ENCODE peak calls at places on chromosomes 4 and X, in four cellular contexts. E is ovary, B is heart left ventricle, D is uterus. F is an unnamed sample.
A peak's percentile ranks its signal among the peaks of the same experiment; 100 is the strongest.

GRCh38 chrX:53714580-53715335 is 28.2 kb upstream of the HUWE1 start:
- DNase-seq in E (no peak), B (no peak), D (no peak), F (no peak)

GRCh38 chrX:143058096-143058495 is 32.4 kb downstream of the SPANXN4 start:
- DNase-seq in E (no peak), B (no peak), D (no peak), F (no peak)

GRCh38 chr4:67934628-67935027 is 28.7 kb downstream of the TMPRSS11A start:
- DNase-seq in E (no peak), B (no peak), D (no peak), F (no peak)

GRCh38 chr4:89586864-89587263 is 250.1 kb downstream of the SNCA start:
- DNase-seq in E (no peak), B (no peak), D (no peak), F (no peak)

GRCh38 chrX:55919367-55920221 is 202.0 kb downstream of the RRAGB start:
- DNase-seq in E (no peak), B (no peak), D (no peak), F (no peak)

GRCh38 chrX:48465336-48465933 is 4.6 kb downstream of the SLC38A5 start:
- DNase-seq in E (no peak), B (peak; percentile 46), D (no peak), F (peak; percentile 13)

GRCh38 chr4:72971572-72971971 is 97.9 kb downstream of the COX18 start:
- DNase-seq in E (no peak), B (no peak), D (no peak), F (no peak)

GRCh38 chr4:79918292-79918691 is 154.7 kb downstream of the ANTXR2 start:
- DNase-seq in E (no peak), B (no peak), D (no peak), F (no peak)

GRCh38 chr4:69787879-69788278 is 27.5 kb upstream of the SULT1B1 start:
- DNase-seq in E (no peak), B (no peak), D (no peak), F (no peak)

GRCh38 chr4:48380583-48381167 is 39.3 kb downstream of the SLAIN2 start:
- DNase-seq in E (no peak), B (no peak), D (no peak), F (no peak)

GRCh38 chr4:94595880-94596483 is 144.2 kb downstream of the PDLIM5 start:
- DNase-seq in E (no peak), B (no peak), D (no peak), F (no peak)

GRCh38 chr4:83757121-83757621 is 221.3 kb downstream of the GPAT3 start:
- DNase-seq in E (no peak), B (no peak), D (no peak), F (peak; percentile 0)

GRCh38 chr4:76590847-76591281 is 155.8 kb downstream of the SHROOM3 start:
- DNase-seq in E (no peak), B (no peak), D (no peak), F (no peak)

GRCh38 chr4:38133711-38134480 is 173.7 kb downstream of the PTTG2 start:
- DNase-seq in E (no peak), B (no peak), D (no peak), F (no peak)

GRCh38 chrX:134733595-134733994 is 75.3 kb upstream of the PLAC1 start:
- DNase-seq in E (no peak), B (no peak), D (no peak), F (no peak)

GRCh38 chr4:150567070-150567469 is 14.9 kb upstream of the MAB21L2 start:
- DNase-seq in E (no peak), B (no peak), D (no peak), F (no peak)

GRCh38 chr4:125043453-125043852 is 271.3 kb upstream of the FAT4 start:
- DNase-seq in E (no peak), B (no peak), D (no peak), F (no peak)

GRCh38 chr4:169922632-169923276 is 103.4 kb downstream of the MFAP3L start:
- DNase-seq in E (no peak), B (no peak), D (no peak), F (no peak)

GRCh38 chr4:90328558-90328957 is 201.4 kb downstream of the CCSER1 start:
- DNase-seq in E (no peak), B (peak; percentile 72), D (no peak), F (no peak)

GRCh38 chr4:17232575-17233253 is 279.2 kb downstream of the QDPR start:
- DNase-seq in E (no peak), B (peak; percentile 65), D (peak; percentile 37), F (no peak)

GRCh38 chr4:185504098-185505047 is 30.9 kb downstream of the PDLIM3 start:
- DNase-seq in E (peak; percentile 80), B (peak; percentile 92), D (peak; percentile 52), F (no peak)
- TF ChIP-seq POLR2A in E (no peak), B (no peak), D (no peak), F (no peak)

GRCh38 chrX:40012039-40012799 is 85.5 kb downstream of the BCOR start:
- DNase-seq in E (peak; percentile 66), B (peak; percentile 52), D (peak; percentile 40), F (no peak)
- TF ChIP-seq POLR2A in E (no peak), B (no peak), D (no peak), F (no peak)

GRCh38 chrX:120250522-120251271 is at the start of gene ZBTB33:
- DNase-seq in E (peak; percentile 90), B (peak; percentile 94), D (peak; percentile 90), F (peak; percentile 63)
- TF ChIP-seq POLR2A in E (peak; percentile 66), B (peak; percentile 8), D (peak; percentile 2), F (peak; percentile 71)

GRCh38 chrX:78129714-78130113 is 9.7 kb downstream of the TAF9B start:
- DNase-seq in E (no peak), B (no peak), D (no peak), F (no peak)
- TF ChIP-seq POLR2A in E (no peak), B (no peak), D (no peak), F (no peak)

GRCh38 chr4:8157944-8158709 is 486 bp downstream of the ABLIM2 start:
- DNase-seq in E (no peak), B (no peak), D (peak; percentile 28), F (no peak)

GRCh38 chr4:8157496-8157895 is 1.1 kb downstream of the ABLIM2 start:
- DNase-seq in E (peak; percentile 47), B (peak; percentile 69), D (peak; percentile 31), F (no peak)

GRCh38 chr4:8159522-8160232 is 1.1 kb upstream of the ABLIM2 start:
- DNase-seq in E (no peak), B (no peak), D (no peak), F (no peak)

GRCh38 chr4:8160233-8160560 is 1.6 kb upstream of the ABLIM2 start:
- DNase-seq in E (no peak), B (no peak), D (no peak), F (no peak)

DNA sequence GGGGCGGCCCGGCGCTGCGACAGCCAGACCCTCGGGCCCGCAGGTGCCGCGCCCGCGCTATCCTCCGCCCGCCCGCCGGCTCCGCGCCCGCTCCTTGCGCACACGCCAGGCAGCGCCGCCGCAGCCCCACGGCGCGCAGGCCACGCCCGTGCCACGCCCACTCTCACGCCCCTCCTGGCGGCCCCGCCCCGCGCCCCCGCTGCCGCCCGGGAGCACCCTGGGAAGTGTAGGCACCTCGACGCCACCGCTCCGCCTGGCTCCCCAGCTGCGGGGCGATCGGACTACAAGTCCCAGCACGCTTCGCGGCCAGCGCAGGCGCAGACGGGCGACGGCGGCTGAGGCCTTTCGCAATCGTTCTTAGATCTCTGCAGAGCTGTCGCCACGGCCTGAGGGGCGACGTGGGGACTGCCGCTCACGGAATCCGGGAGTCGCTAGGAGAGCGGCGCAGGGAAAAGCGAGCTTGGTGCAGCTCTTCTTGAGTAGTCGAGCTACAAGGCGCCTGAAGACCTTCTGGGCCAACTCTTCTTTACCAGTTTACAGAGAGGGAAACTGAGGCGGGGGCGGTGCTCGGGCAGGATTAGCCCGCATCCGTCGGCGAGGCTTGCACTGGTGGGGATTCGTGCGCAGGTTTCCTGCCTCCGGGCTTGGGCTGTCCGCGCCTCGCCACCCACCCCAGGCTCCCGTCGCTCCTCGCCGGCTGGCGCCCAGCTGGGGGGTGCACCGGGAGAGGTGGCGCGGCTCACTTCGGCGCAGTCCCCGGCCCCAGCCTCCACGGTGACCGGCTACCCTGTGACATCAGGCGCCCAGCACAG is at the start of gene ABLIM2:
- DNase-seq in E (peak; percentile 99), B (peak; percentile 99), D (peak; percentile 99), F (peak; percentile 75)
- TF ChIP-seq POLR2A in E (peak; percentile 36), B (peak; percentile 89), D (peak; percentile 33), F (peak; percentile 83)

DNA sequence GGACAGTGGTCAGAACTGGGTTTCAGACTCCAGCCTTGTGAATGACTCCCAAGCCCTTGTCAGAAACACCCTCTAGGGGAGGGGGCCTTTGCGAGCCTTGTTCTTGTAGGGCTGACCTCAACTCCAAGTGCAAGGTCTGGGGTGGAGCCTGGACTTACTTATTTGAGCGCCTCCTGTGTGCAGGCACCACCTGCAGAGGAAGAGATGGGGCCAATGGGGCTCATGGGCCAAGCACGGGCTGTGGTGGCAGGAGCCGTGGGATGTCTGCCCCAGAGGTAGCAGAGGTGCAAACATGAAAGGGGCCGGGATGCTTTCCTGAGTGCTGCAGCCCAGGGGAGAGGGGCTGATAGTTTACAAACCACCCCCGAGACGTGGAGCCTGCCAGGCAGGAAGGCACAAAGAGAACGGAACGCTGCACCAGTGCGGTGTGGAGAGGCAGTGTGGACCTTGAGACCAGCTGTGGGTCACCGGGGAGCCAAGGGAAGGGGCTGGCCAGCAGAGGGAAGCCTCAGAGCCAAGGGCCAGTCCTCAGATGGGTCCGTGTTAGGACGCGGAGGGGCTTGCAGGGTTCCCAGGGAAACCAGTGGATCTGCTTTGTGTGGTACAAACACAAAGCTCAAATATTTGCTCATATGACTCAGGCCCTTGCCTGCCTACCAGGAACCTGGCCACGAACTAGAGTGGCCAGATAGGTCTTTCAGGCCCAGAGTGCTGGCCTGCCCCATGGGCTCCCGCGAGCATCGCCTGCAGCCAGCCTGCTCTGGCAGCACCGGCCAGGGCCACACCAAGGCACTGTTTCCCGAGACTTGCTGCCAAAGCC is 8.7 kb upstream of the TADA2B start:
- DNase-seq in E (no peak), B (no peak), D (no peak), F (peak; percentile 51)
- TF ChIP-seq POLR2A in E (no peak), B (no peak), D (no peak), F (no peak)

DNA sequence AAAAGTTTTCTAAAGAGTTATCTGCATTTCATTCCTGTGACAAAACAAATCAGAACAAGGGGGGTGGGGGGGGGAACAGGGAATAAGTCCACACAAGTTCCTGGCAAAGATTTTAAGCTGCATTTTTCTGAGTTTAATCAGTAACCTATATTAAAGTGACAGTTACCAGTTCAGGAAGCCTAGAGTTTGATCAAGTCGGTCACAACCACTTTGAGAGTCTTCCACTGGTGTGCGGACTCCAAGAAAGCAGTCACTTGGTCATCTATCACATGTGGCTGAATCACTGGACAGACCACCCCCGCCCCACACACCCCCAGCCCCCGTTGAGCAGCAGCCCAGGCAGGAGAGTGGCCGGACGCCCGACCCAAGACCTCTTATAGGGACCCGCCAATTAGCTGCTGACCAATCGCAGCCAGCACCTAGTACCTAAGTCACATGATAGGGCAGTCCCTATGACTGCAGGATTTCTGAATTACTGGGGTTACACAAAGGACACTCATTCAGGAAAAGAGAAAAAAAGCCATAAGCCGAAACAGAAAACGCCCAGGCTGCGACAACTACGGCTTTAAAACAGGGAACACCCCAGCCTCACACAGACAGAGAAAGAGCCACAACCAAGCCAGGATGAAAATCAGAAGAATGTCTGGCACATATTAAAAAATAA is 569.4 kb upstream of the DIPK2B start:
- DNase-seq in E (peak; percentile 66), B (peak; percentile 55), D (peak; percentile 76), F (no peak)
- TF ChIP-seq POLR2A in E (peak; percentile 23), B (peak; percentile 54), D (peak; percentile 47), F (peak; percentile 49)

F was measured in H54.